ENCODE peak calls at places on chromosomes 13 and 19, in seven cellular contexts. F, R, D, Q, U, E and Y are unnamed samples.

GRCh38 chr13:110126391-110126961 is 180.5 kb downstream of the COL4A1 start:
- DNase-seq in F (peak), R (peak), D (peak), Q (no peak), U (peak), E (no peak), Y (peak)

GRCh38 chr19:38367041-38367440 is 7.3 kb upstream of the PSMD8 start:
- DNase-seq in F (no peak), R (no peak), D (no peak), Q (no peak), U (no peak), E (no peak), Y (no peak)

GRCh38 chr13:30466358-30466714 is 600 bp upstream of the HMGB1 start:
- DNase-seq in F (peak), R (no peak), D (no peak), Q (no peak), U (peak), E (no peak), Y (peak)

GRCh38 chr13:111955412-111955769 is 111.6 kb upstream of the SOX1 start:
- DNase-seq in F (no peak), R (no peak), D (peak), Q (peak), U (no peak), E (no peak), Y (peak)

GRCh38 chr19:32287811-32288227 is 57.6 kb upstream of the ZNF507 start:
- DNase-seq in F (peak), R (peak), D (peak), Q (peak), U (peak), E (peak), Y (peak)

GRCh38 chr19:37506387-37507166 is at the start of gene ZNF793:
- DNase-seq in F (peak), R (peak), D (peak), Q (peak), U (peak), E (peak), Y (peak)

GRCh38 chr19:15859187-15859586 is 38.7 kb downstream of the CYP4F2 start:
- DNase-seq in F (no peak), R (no peak), D (no peak), Q (no peak), U (no peak), E (no peak), Y (no peak)

GRCh38 chr13:76927955-76928354 is 20.4 kb upstream of the ACOD1 start:
- DNase-seq in F (no peak), R (no peak), D (no peak), Q (no peak), U (no peak), E (no peak), Y (no peak)

GRCh38 chr19:2648528-2648937 is 54.0 kb downstream of the GNG7 start:
- DNase-seq in F (peak), R (peak), D (peak), Q (peak), U (peak), E (peak), Y (peak)

GRCh38 chr19:18117364-18117691 is 19.8 kb downstream of the MAST3 start:
- DNase-seq in F (no peak), R (no peak), D (no peak), Q (no peak), U (no peak), E (no peak), Y (no peak)

GRCh38 chr19:23075031-23075733 is 41.6 kb upstream of the ZNF730 start:
- DNase-seq in F (peak), R (peak), D (peak), Q (peak), U (peak), E (peak), Y (peak)

GRCh38 chr13:23979361-23980159 is 82.3 kb upstream of the C1QTNF9B start:
- DNase-seq in F (peak), R (peak), D (peak), Q (peak), U (peak), E (peak), Y (peak)

GRCh38 chr13:76884167-76884566 is 2.0 kb downstream of the KCTD12 start:
- DNase-seq in F (no peak), R (no peak), D (peak), Q (no peak), U (peak), E (peak), Y (peak)

GRCh38 chr19:47310819-47311218 is 1.2 kb downstream of the C5AR1 start:
- DNase-seq in F (peak), R (no peak), D (no peak), Q (no peak), U (no peak), E (peak), Y (no peak)

GRCh38 chr19:4431808-4432674 is 25.6 kb downstream of the UBXN6 start:
- DNase-seq in F (no peak), R (no peak), D (no peak), Q (no peak), U (no peak), E (no peak), Y (no peak)

GRCh38 chr19:2416321-2417097 is 10.9 kb downstream of the TIMM13 start:
- DNase-seq in F (no peak), R (no peak), D (no peak), Q (no peak), U (no peak), E (no peak), Y (no peak)

GRCh38 chr19:55321466-55321865 is 3.7 kb downstream of the TMEM150B start:
- DNase-seq in F (no peak), R (no peak), D (no peak), Q (no peak), U (no peak), E (no peak), Y (no peak)

GRCh38 chr13:43805071-43805468 is 18.3 kb upstream of the ENOX1 start:
- DNase-seq in F (peak), R (no peak), D (no peak), Q (no peak), U (peak), E (peak), Y (peak)

GRCh38 chr13:75514080-75515040 is 23.3 kb downstream of the COMMD6 start:
- DNase-seq in F (peak), R (no peak), D (no peak), Q (no peak), U (peak), E (no peak), Y (no peak)

GRCh38 chr19:49985926-49986325 is 25.0 kb upstream of the SIGLEC11 start:
- DNase-seq in F (no peak), R (no peak), D (no peak), Q (no peak), U (no peak), E (no peak), Y (no peak)
- H4K8ac ChIP-seq in F (no peak), R (no peak), D (no peak), Q (no peak), U (no peak), E (no peak), Y (no peak)

GRCh38 chr13:107730835-107731234 is 484.5 kb downstream of the LIG4 start:
- DNase-seq in F (peak), R (no peak), D (no peak), Q (no peak), U (no peak), E (no peak), Y (no peak)
- H3K23ac ChIP-seq in F (peak), R (no peak), D (no peak), Q (no peak), U (no peak), E (no peak), Y (no peak)

DNA sequence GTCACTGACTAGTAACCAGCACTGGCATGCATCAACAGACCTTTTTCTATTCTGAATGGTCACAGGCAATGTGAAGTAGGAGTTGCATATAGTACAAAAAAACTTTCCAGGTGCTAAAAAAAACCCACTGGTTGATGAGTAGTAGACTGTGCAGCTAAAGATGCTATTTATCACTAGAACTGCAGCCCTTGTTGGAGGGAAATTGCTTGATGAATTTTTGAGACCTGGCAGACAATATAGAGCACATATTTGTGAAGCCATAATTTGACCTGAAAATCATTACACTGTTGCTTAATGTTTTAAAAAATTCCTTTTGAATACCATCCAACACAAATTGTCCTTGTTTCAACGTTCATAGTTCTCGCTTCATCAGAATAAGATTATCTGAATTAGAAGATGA is 441.0 kb downstream of the KLF12 start:
- DNase-seq in F (no peak), R (no peak), D (no peak), Q (no peak), U (no peak), E (no peak), Y (no peak)
- H4K8ac ChIP-seq in F (no peak), R (no peak), D (no peak), Q (no peak), U (no peak), E (no peak), Y (no peak)

GRCh38 chr13:114064516-114065140 is 67.8 kb downstream of the RASA3 start:
- DNase-seq in F (peak), R (peak), D (no peak), Q (no peak), U (peak), E (peak), Y (no peak)
- H3K23ac ChIP-seq in F (peak), R (peak), D (no peak), Q (no peak), U (peak), E (no peak), Y (no peak)

GRCh38 chr19:14346279-14346678 is 35.0 kb upstream of the ADGRE5 start:
- DNase-seq in F (no peak), R (no peak), D (no peak), Q (no peak), U (no peak), E (no peak), Y (no peak)

GRCh38 chr19:14350866-14351265 is 30.4 kb upstream of the ADGRE5 start:
- DNase-seq in F (no peak), R (no peak), D (no peak), Q (no peak), U (no peak), E (no peak), Y (no peak)

GRCh38 chr19:14349426-14349825 is 31.8 kb upstream of the ADGRE5 start:
- DNase-seq in F (no peak), R (no peak), D (no peak), Q (no peak), U (no peak), E (no peak), Y (no peak)

GRCh38 chr19:14350302-14350701 is 30.9 kb upstream of the ADGRE5 start:
- DNase-seq in F (no peak), R (no peak), D (no peak), Q (no peak), U (no peak), E (no peak), Y (no peak)

GRCh38 chr19:14347999-14348889 is 33.0 kb upstream of the ADGRE5 start:
- DNase-seq in F (no peak), R (peak), D (peak), Q (peak), U (peak), E (peak), Y (peak)
- H4K8ac ChIP-seq in F (no peak), R (no peak), D (no peak), Q (peak), U (no peak), E (peak), Y (no peak)

DNA sequence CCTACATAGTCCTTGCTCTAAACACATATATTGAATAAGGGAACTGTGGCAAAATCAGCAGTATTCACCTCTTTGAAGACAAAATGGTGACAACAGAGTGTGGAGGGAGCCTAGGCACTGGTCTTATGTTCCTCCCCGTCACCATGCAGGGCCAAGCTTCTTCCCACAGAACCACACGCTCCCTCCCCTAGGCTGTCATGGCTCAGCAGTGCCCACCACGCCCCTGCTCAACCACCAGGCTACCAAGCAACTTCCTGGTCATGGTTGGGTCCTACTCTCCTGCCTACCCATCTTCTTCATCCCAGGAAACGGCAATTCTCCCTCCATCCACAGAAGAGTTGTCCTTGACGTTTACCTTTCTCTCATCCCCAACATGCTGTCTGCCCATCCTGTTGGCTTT is 126.1 kb downstream of the CRYL1 start:
- DNase-seq in F (no peak), R (no peak), D (no peak), Q (no peak), U (no peak), E (no peak), Y (no peak)
- H3K23ac ChIP-seq in F (no peak), R (no peak), D (no peak), Q (no peak), U (no peak), E (no peak), Y (no peak)

GRCh38 chr19:19500975-19501644 is 14.2 kb downstream of the TSSK6 start:
- DNase-seq in F (no peak), R (no peak), D (no peak), Q (no peak), U (no peak), E (no peak), Y (no peak)
- H4K8ac ChIP-seq in F (no peak), R (no peak), D (no peak), Q (no peak), U (no peak), E (no peak), Y (no peak)